ENCODE peak calls at places on chromosomes 16 and 17, in four cellular contexts. Q is HepG2, T is H1, A is HCT116. G is an unnamed sample.

GRCh38 chr16:29761882-29762281 is 16.1 kb upstream of the C16orf54 start:
- DNase-seq in Q (no peak), A (no peak), T (no peak), G (no peak)

GRCh38 chr17:69857412-69857835 is 217.6 kb upstream of the KCNJ16 start:
- DNase-seq in A (peak; percentile 8), T (no peak), Q (no peak), G (peak; percentile 52)

GRCh38 chr17:21285164-21286065 is 904 bp downstream of the MAP2K3 start:
- DNase-seq in T (no peak), A (no peak), Q (no peak), G (no peak)

GRCh38 chr17:27158390-27158789 is 135.5 kb upstream of the WSB1 start:
- DNase-seq in A (no peak), T (no peak), Q (no peak), G (no peak)

GRCh38 chr17:55411463-55411855 is 10.2 kb downstream of the MMD start:
- DNase-seq in A (no peak), Q (no peak), T (no peak), G (no peak)

GRCh38 chr17:30219833-30220232 is 15.7 kb downstream of the SLC6A4 start:
- DNase-seq in Q (no peak), T (no peak), A (no peak), G (peak; percentile 67)

GRCh38 chr17:16258916-16259315 is 41.9 kb downstream of the PIGL start:
- DNase-seq in A (no peak), T (no peak), Q (no peak), G (no peak)

GRCh38 chr16:19137201-19137601 is 23.4 kb downstream of the ITPRIPL2 start:
- DNase-seq in A (no peak), Q (no peak), T (no peak), G (no peak)

GRCh38 chr16:81601008-81601428 is 156.4 kb downstream of the CMIP start:
- DNase-seq in A (no peak), Q (no peak), T (no peak), G (no peak)

GRCh38 chr17:78597923-78598545 is 20.8 kb upstream of the DNAH17 start:
- DNase-seq in Q (no peak), A (no peak), T (no peak), G (no peak)

GRCh38 chr17:11898526-11899235 is 98.6 kb downstream of the ZNF18 start:
- DNase-seq in Q (no peak), A (no peak), T (no peak), G (no peak)

GRCh38 chr16:320206-320605 is 32.3 kb downstream of the AXIN1 start:
- DNase-seq in Q (no peak), A (no peak), T (no peak), G (no peak)

GRCh38 chr17:81512984-81513668 is 527 bp upstream of the ACTG1 start:
- DNase-seq in T (no peak), A (no peak), Q (peak; percentile 80), G (peak; percentile 66)

GRCh38 chr17:41511716-41512115 is 6.3 kb upstream of the KRT13 start:
- DNase-seq in Q (no peak), T (no peak), A (no peak), G (no peak)

GRCh38 chr16:85207357-85207921 is 95.2 kb upstream of the CIBAR2 start:
- DNase-seq in A (no peak), T (no peak), Q (no peak), G (no peak)

GRCh38 chr17:50550661-50551432 is 3.9 kb downstream of the SPATA20 start:
- DNase-seq in A (peak; percentile 68), T (peak; percentile 84), Q (peak; percentile 84), G (peak; percentile 74)

GRCh38 chr16:52957199-52957598 is 95.5 kb downstream of the CHD9NB start:
- DNase-seq in Q (no peak), A (no peak), T (no peak), G (no peak)

DNA sequence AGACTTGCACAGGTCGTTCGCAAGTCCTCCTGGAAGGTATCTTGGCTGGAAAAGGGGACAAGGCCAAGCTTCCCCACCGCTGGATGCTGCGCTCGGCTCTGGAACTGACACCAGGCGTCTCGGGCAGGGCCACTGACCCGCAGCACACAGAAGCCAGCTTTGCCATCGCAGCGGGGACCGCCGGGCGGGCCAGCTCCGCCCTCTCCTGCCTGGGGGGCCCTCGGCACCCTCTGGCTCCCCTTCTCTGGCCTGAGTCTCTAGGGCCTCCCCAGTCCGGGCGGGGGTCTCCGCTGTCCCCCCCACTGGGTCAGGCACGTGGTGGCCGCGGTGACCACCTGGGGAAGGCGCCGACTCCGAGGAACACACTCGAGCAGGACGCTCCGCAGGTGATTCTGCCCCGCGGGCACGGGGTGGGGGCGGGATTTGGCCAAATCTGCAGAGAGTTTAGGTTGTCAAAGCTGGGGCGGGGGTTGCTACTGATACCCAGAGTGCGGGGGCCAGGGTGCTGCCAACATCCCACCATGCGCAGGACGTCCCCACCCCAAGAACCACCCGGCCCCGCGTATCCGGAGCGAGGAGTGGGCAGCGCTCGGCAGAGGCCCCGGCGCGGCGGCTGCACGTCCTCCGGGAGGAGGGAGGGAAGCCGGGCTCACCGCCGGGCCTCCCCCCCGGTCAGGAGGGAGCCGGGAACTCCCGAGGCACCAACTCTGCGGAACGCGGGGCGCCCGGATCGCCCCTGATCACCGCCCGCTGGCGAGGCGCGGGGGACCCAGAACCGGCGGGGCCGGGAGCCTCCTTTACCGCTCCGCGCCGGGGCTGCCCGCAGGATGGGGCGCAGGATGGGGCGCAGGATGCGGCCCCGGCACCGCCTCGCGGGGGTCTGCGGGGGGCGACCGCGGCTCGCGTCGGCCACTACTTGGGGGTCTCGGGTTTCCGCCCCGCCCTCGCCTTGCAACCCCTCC is 750 bp upstream of the METRNL start:
- DNase-seq in T (no peak), Q (no peak), A (no peak), G (peak; percentile 35)
- TF ChIP-seq SRF in T (no peak), Q (no peak), A (no peak), G (no peak)

GRCh38 chr17:63407741-63408330 is 38.3 kb downstream of the CYB561 start:
- DNase-seq in T (no peak), Q (no peak), A (no peak), G (no peak)

GRCh38 chr17:63402808-63403207 is 43.3 kb downstream of the CYB561 start:
- DNase-seq in A (no peak), T (no peak), Q (no peak), G (no peak)

GRCh38 chr17:63405020-63405419 is 41.1 kb downstream of the CYB561 start:
- DNase-seq in T (no peak), A (no peak), Q (no peak), G (no peak)

GRCh38 chr17:63406689-63407330 is 39.3 kb downstream of the CYB561 start:
- DNase-seq in A (peak; percentile 93), Q (peak; percentile 92), T (peak; percentile 15), G (peak; percentile 79)

GRCh38 chr17:63405741-63406261 is 40.3 kb downstream of the CYB561 start:
- DNase-seq in T (no peak), Q (peak; percentile 67), A (peak; percentile 62), G (peak; percentile 32)
- TF ChIP-seq SRF in T (no peak), Q (no peak), A (no peak), G (no peak)

GRCh38 chr17:48555616-48556533 is 11.0 kb upstream of the HOXB2 start:
- DNase-seq in T (no peak), A (no peak), Q (no peak), G (peak; percentile 78)
- TF ChIP-seq SRF in T (no peak), A (no peak), Q (no peak), G (no peak)

GRCh38 chr17:82956146-82956725 is 116.4 kb upstream of the ZNF750 start:
- DNase-seq in T (no peak), A (no peak), Q (no peak), G (no peak)
- TF ChIP-seq SRF in T (no peak), A (no peak), Q (no peak), G (no peak)

GRCh38 chr17:35891273-35891672 is 11.1 kb upstream of the CCL5 start:
- DNase-seq in A (no peak), T (no peak), Q (no peak), G (no peak)

GRCh38 chr17:35889818-35890773 is 9.9 kb upstream of the CCL5 start:
- DNase-seq in Q (no peak), A (no peak), T (no peak), G (no peak)

GRCh38 chr17:35892091-35892637 is 12.0 kb upstream of the CCL5 start:
- DNase-seq in Q (no peak), A (no peak), T (no peak), G (no peak)

GRCh38 chr17:35889241-35889640 is 9.1 kb upstream of the CCL5 start:
- DNase-seq in T (no peak), A (no peak), Q (no peak), G (no peak)

GRCh38 chr17:35890774-35891155 is 10.6 kb upstream of the CCL5 start:
- DNase-seq in Q (no peak), T (no peak), A (no peak), G (no peak)
- TF ChIP-seq SRF in Q (no peak), T (no peak), A (no peak), G (no peak)

DNA sequence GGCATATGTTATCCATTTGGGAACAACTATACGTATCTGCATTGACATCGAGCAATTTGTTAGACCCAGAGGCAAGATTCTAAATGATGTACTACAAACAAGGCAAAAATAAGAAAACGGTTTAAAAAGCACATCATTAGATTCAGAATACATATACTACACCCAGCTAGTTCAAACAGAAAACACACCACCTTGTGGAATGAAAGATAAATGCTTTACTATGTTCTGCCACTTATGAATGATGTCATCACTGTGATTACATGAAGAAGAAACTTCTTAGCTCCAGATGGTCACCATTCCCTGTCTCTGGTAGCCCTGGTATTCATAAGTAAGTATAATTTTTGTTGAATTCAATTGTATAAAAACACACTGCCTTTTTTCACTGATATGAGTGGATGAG is 7.8 kb downstream of the NACA2 start:
- DNase-seq in A (peak; percentile 65), T (no peak), Q (peak; percentile 74), G (peak; percentile 23)
- TF ChIP-seq SRF in A (peak; percentile 20), T (no peak), Q (no peak), G (no peak)

DNA sequence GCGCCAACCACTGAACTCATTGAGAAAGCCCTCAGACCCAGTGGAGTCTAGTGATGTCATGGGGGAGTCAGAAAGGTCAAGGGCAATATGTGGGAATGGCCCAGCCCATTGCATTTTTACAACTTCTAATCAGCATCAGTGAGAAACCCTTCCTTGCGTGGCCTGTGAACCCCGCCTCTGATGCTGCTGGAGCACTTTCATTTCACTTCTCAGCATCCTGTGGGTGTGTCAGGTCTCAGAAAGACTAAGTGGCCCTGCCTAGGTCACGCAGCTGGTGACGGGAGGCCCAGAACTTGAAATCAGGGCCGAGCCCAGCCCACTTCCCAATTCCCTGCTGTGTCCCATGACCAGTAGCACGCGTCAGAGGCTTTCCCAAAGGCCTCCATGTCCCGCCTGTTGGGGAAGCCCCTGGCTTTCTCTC is 6.1 kb downstream of the DNAI2 start:
- DNase-seq in A (no peak), T (no peak), Q (no peak), G (no peak)
- TF ChIP-seq SRF in A (no peak), T (no peak), Q (no peak), G (no peak)

GRCh38 chr17:52024296-52024870 is 134.1 kb downstream of the CA10 start:
- DNase-seq in Q (no peak), T (no peak), A (no peak), G (no peak)
- TF ChIP-seq SRF in Q (no peak), T (no peak), A (no peak), G (no peak)

DNA sequence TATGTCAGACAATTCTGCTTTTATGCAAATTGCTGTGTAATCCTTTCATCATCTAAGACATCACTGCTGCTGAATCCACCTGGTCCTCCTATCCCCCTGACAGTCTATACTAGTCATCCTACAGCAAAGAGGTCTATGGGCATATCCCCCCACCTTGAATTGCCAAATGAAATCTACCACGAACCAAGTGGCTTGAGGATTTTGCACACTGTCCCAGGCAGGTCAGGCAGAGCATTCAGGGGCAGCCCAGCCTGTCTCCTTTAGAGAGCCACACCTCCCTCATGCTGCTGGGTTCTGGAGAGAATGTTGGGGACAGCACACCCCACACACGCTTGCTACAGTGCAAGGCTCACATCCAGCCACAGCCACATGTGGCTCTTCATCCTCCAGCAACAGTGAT is 339.6 kb upstream of the CDH5 start:
- DNase-seq in A (no peak), Q (no peak), T (no peak), G (no peak)
- TF ChIP-seq SRF in A (no peak), Q (no peak), T (no peak), G (no peak)